ENCODE peak calls at places on chromosome 15, in nine cellular contexts. J is epithelial cell of prostate; Z is left cardiac atrium; N is IMR-90; O is fibroblast of pulmonary artery; V is stimulated activated effector memory CD8-positive, alpha-beta T cell treated with anti-CD3 and anti-CD28 coated beads, Interleukin-12 subunit alpha, Interleukin-12 subunit beta, amount 100 ng/mL, for 72 hours; T is NCI-H1105; R is GM19239; I is heart left ventricle. X is an unnamed sample.

GRCh38 chr15:94968133-94968532 is 736.8 kb downstream of the MCTP2 start:
- DNase-seq in I (no peak), R (no peak), O (peak), J (no peak), N (no peak), V (no peak), T (no peak), Z (no peak), X (no peak)

GRCh38 chr15:79065744-79066376 is 24.7 kb downstream of the RASGRF1 start:
- DNase-seq in I (no peak), Z (no peak), T (peak), V (no peak), O (no peak), N (no peak), J (no peak), R (no peak), X (no peak)

GRCh38 chr15:52121896-52122295 is 9.3 kb upstream of the BCL2L10 start:
- DNase-seq in R (no peak), T (no peak), O (peak), Z (no peak), I (no peak), J (no peak), N (peak), V (no peak), X (no peak)

GRCh38 chr15:34701536-34701935 is 53.3 kb downstream of the GJD2 start:
- DNase-seq in V (no peak), O (no peak), J (no peak), Z (no peak), I (no peak), T (no peak), R (no peak), N (no peak), X (no peak)

GRCh38 chr15:28271697-28272250 is 50.2 kb downstream of the HERC2 start:
- DNase-seq in Z (no peak), R (no peak), J (no peak), O (no peak), N (no peak), I (no peak), T (no peak), V (no peak), X (no peak)

GRCh38 chr15:41993447-41994170 is 21.3 kb upstream of the EHD4 start:
- DNase-seq in R (no peak), J (no peak), T (no peak), N (no peak), Z (no peak), O (no peak), I (no peak), V (no peak), X (no peak)

GRCh38 chr15:53658827-53659226 is 100.6 kb downstream of the WDR72 start:
- DNase-seq in R (no peak), J (no peak), N (no peak), O (no peak), I (no peak), T (peak), V (no peak), Z (no peak), X (peak)

GRCh38 chr15:33678606-33679005 is 289.7 kb upstream of the CHRM5 start:
- DNase-seq in N (no peak), J (no peak), O (no peak), R (no peak), V (no peak), T (no peak), I (no peak), Z (no peak), X (no peak)

GRCh38 chr15:82900511-82900910 is 52.0 kb downstream of the HOMER2 start:
- DNase-seq in T (no peak), Z (no peak), N (no peak), I (no peak), J (no peak), O (no peak), R (no peak), V (no peak), X (no peak)

GRCh38 chr15:78177447-78177873 is 28.3 kb downstream of the IDH3A start:
- DNase-seq in R (no peak), I (peak), N (no peak), T (no peak), J (no peak), O (peak), V (peak), Z (no peak), X (no peak)

GRCh38 chr15:77685082-77685815 is 52.5 kb upstream of the LINGO1 start:
- DNase-seq in R (no peak), T (no peak), N (no peak), V (no peak), Z (no peak), O (no peak), J (no peak), I (no peak), X (no peak)

GRCh38 chr15:40097968-40098476 is 10.7 kb downstream of the BMF start:
- DNase-seq in Z (peak), T (no peak), R (no peak), O (no peak), I (peak), V (no peak), N (no peak), J (no peak), X (no peak)

GRCh38 chr15:77418341-77419049 is 1.4 kb downstream of the PEAK1 start:
- DNase-seq in T (no peak), Z (no peak), N (peak), R (no peak), I (no peak), O (peak), J (no peak), V (no peak), X (no peak)

GRCh38 chr15:45521596-45522167 is 873 bp downstream of the SLC30A4 start:
- DNase-seq in J (peak), I (no peak), T (no peak), O (peak), Z (no peak), R (peak), N (no peak), V (no peak), X (no peak)

GRCh38 chr15:84658080-84658787 is at the start of gene NMB:
- DNase-seq in Z (peak), R (peak), T (peak), N (peak), J (no peak), O (peak), V (peak), I (peak), X (peak)

GRCh38 chr15:89492111-89492641 is 4.2 kb downstream of the RHCG start:
- DNase-seq in I (no peak), R (no peak), V (no peak), O (no peak), N (no peak), J (no peak), Z (no peak), T (no peak), X (no peak)

GRCh38 chr15:58038426-58039106 is 26.9 kb downstream of the ALDH1A2 start:
- DNase-seq in Z (no peak), J (peak), N (no peak), O (peak), R (no peak), T (peak), I (no peak), V (no peak), X (peak)

GRCh38 chr15:87547470-87548181 is 708.9 kb downstream of the NTRK3 start:
- DNase-seq in N (no peak), Z (peak), I (no peak), J (no peak), R (no peak), O (peak), V (no peak), T (no peak), X (no peak)

GRCh38 chr15:88274534-88275460 is 18.3 kb upstream of the NTRK3 start:
- DNase-seq in J (no peak), V (peak), Z (peak), O (peak), T (peak), I (peak), R (peak), N (peak), X (peak)

GRCh38 chr15:65207280-65207679 is 4.0 kb downstream of the CILP start:
- DNase-seq in T (no peak), V (no peak), O (no peak), N (no peak), R (no peak), J (no peak), I (no peak), Z (no peak), X (no peak)

GRCh38 chr15:50051811-50052419 is 67.1 kb downstream of the ATP8B4 start:
- DNase-seq in J (peak), N (peak), V (no peak), T (no peak), R (no peak), I (peak), Z (peak), O (peak), X (no peak)

GRCh38 chr15:82043726-82044372 is 2.0 kb downstream of the MEX3B start:
- DNase-seq in R (no peak), I (peak), J (no peak), Z (peak), T (no peak), O (peak), N (no peak), V (no peak), X (no peak)

GRCh38 chr15:78004919-78005634 is 72.4 kb downstream of the TBC1D2B start:
- DNase-seq in I (peak), T (peak), J (peak), Z (peak), R (no peak), O (peak), N (peak), V (no peak), X (peak)

GRCh38 chr15:95538693-95539092 is 791.8 kb upstream of the NR2F2 start:
- DNase-seq in Z (no peak), T (no peak), R (no peak), V (no peak), I (no peak), N (no peak), J (no peak), O (no peak), X (no peak)

GRCh38 chr15:85141601-85142185 is 160.0 kb downstream of the PDE8A start:
- DNase-seq in I (no peak), J (no peak), V (no peak), O (no peak), T (no peak), Z (no peak), R (no peak), N (peak), X (no peak)

GRCh38 chr15:99565031-99565280 is 828 bp upstream of the MEF2A start:
- DNase-seq in O (no peak), Z (no peak), V (no peak), J (no peak), T (no peak), R (peak), I (no peak), N (no peak), X (no peak)

X was measured in NCI-H345.